ENCODE peak calls at places on chromosomes 13 and 19, in five cellular contexts. T, S, H, C and N are unnamed samples.
A peak's percentile ranks its signal among the peaks of the same experiment; 100 is the strongest.

GRCh38 chr19:6271251-6271650 is 8.5 kb downstream of the MLLT1 start:
- DNase-seq in T (peak; percentile 59), S (peak; percentile 67), H (no peak), C (peak; percentile 81), N (no peak)

GRCh38 chr13:30845297-30846214 is 60.5 kb upstream of the MEDAG start:
- DNase-seq in T (no peak), S (no peak), H (no peak), C (no peak), N (no peak)

GRCh38 chr19:44908074-44908835 is 2.7 kb downstream of the APOE start:
- DNase-seq in T (no peak), S (no peak), H (no peak), C (no peak), N (no peak)

GRCh38 chr13:58318495-58319167 is 687.1 kb downstream of the PCDH17 start:
- DNase-seq in T (no peak), S (no peak), H (no peak), C (no peak), N (no peak)

GRCh38 chr19:30784850-30785459 is 412.8 kb downstream of the ZNF536 start:
- DNase-seq in T (peak; percentile 63), S (peak; percentile 54), H (peak; percentile 61), C (peak; percentile 65), N (peak; percentile 49)

GRCh38 chr13:51148952-51149573 is 38.0 kb upstream of the C13orf42 start:
- DNase-seq in T (no peak), S (peak; percentile 75), H (no peak), C (peak; percentile 66), N (no peak)

GRCh38 chr19:49696865-49697264 is 5.9 kb downstream of the CPT1C start:
- DNase-seq in T (no peak), S (no peak), H (no peak), C (no peak), N (no peak)

GRCh38 chr13:46041335-46041934 is 11.1 kb downstream of the ZC3H13 start:
- DNase-seq in T (no peak), S (peak; percentile 70), H (no peak), C (no peak), N (peak; percentile 7)

GRCh38 chr13:74000906-74001305 is 133.3 kb downstream of the KLF12 start:
- DNase-seq in T (no peak), S (no peak), H (no peak), C (no peak), N (no peak)

GRCh38 chr13:21944610-21945009 is 273.7 kb downstream of the FGF9 start:
- DNase-seq in T (no peak), S (no peak), H (no peak), C (no peak), N (no peak)

GRCh38 chr19:55305491-55305890 is 19.6 kb downstream of the TMEM150B start:
- DNase-seq in T (peak; percentile 50), S (peak; percentile 50), H (peak; percentile 70), C (no peak), N (peak; percentile 14)

GRCh38 chr19:33271246-33272021 is 30.9 kb downstream of the CEBPA start:
- DNase-seq in T (no peak), S (no peak), H (no peak), C (no peak), N (no peak)

GRCh38 chr13:59679239-59679638 is 484.5 kb downstream of the DIAPH3 start:
- DNase-seq in T (no peak), S (no peak), H (no peak), C (no peak), N (no peak)

GRCh38 chr19:15466851-15467733 is 2.7 kb upstream of the RASAL3 start:
- DNase-seq in T (no peak), S (peak; percentile 33), H (no peak), C (no peak), N (peak; percentile 88)

GRCh38 chr19:15144046-15144646 is 36.9 kb downstream of the SYDE1 start:
- DNase-seq in T (no peak), S (peak; percentile 26), H (no peak), C (no peak), N (peak; percentile 27)

GRCh38 chr13:111241006-111241755 is 79.3 kb upstream of the TEX29 start:
- DNase-seq in T (no peak), S (no peak), H (no peak), C (no peak), N (no peak)

GRCh38 chr13:40208517-40208916 is 457.9 kb downstream of the FOXO1 start:
- DNase-seq in T (no peak), S (no peak), H (no peak), C (no peak), N (no peak)

GRCh38 chr13:21676611-21677021 is 5.7 kb downstream of the FGF9 start:
- DNase-seq in T (no peak), S (no peak), H (no peak), C (peak; percentile 30), N (no peak)

GRCh38 chr19:708154-709141 is at the start of gene PALM:
- DNase-seq in T (peak; percentile 76), S (no peak), H (no peak), C (peak; percentile 19), N (peak; percentile 32)

GRCh38 chr13:83995930-83996329 is 113.7 kb upstream of the SLITRK1 start:
- DNase-seq in T (no peak), S (no peak), H (peak; percentile 27), C (no peak), N (no peak)

GRCh38 chr19:33176670-33177416 is 17.3 kb upstream of the LRP3 start:
- DNase-seq in T (peak; percentile 99), S (peak; percentile 98), H (peak; percentile 97), C (peak; percentile 98), N (peak; percentile 100)

GRCh38 chr13:113157206-113157928 is 1.1 kb upstream of the PROZ start:
- DNase-seq in T (no peak), S (no peak), H (no peak), C (no peak), N (no peak)

GRCh38 chr13:33867472-33867871 is 49.5 kb downstream of the RFC3 start:
- DNase-seq in T (no peak), S (no peak), H (no peak), C (no peak), N (no peak)

GRCh38 chr13:50225188-50226155 is 210.2 kb downstream of the KCNRG start:
- DNase-seq in T (no peak), S (no peak), H (no peak), C (no peak), N (no peak)

GRCh38 chr13:22102237-22102636 is 431.4 kb downstream of the FGF9 start:
- DNase-seq in T (no peak), S (peak; percentile 20), H (no peak), C (no peak), N (peak; percentile 39)

GRCh38 chr13:66353664-66354063 is 876.5 kb downstream of the PCDH9 start:
- DNase-seq in T (no peak), S (no peak), H (no peak), C (no peak), N (no peak)

GRCh38 chr19:33226550-33227241 is 1.0 kb upstream of the SLC7A10 start:
- DNase-seq in T (no peak), S (peak; percentile 33), H (peak; percentile 52), C (peak; percentile 11), N (no peak)

GRCh38 chr19:1717200-1717969 is 35.9 kb upstream of the ONECUT3 start:
- DNase-seq in T (no peak), S (no peak), H (no peak), C (no peak), N (no peak)
- H3K27me3 ChIP-seq in T (no peaks in the 10 kb centered on the region), S (peaks cover 45% of the 10 kb centered on the region), H (peaks cover 71% of the 10 kb centered on the region), C (peaks cover 5% of the 10 kb centered on the region), N (peaks cover 3% of the 10 kb centered on the region)

GRCh38 chr19:13717194-13717643 is 47.1 kb upstream of the MRI1 start:
- DNase-seq in T (no peak), S (no peak), H (no peak), C (no peak), N (peak; percentile 57)

GRCh38 chr19:13707901-13708300 is 56.4 kb upstream of the MRI1 start:
- DNase-seq in T (no peak), S (no peak), H (no peak), C (peak; percentile 10), N (peak; percentile 54)

GRCh38 chr19:13718733-13719132 is 45.6 kb upstream of the MRI1 start:
- DNase-seq in T (no peak), S (peak; percentile 87), H (no peak), C (peak; percentile 48), N (peak; percentile 91)

DNA sequence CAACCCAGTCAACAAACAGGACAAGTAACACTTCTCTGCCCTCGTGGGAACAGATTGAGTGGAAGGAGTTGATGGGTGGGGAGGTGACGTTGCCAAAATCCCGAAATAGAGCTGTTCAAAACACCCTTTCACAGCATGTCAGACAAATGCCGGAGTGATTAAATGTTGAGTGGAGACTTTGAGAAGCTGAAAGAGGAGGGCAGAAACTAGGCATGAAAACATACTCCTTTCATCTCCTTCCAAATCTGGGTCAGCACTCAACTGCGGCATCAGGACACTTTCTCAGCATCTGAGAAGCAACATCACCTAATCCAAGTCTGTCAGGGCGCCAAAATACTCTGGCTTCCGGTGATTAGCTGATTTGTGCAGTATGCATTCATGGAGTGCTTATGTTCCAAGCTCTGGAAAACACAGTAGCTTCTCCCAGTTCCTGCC is 51.5 kb upstream of the MRI1 start:
- DNase-seq in T (no peak), S (no peak), H (no peak), C (no peak), N (peak; percentile 83)
- H3K27me3 ChIP-seq in T (no peaks in the 10 kb centered on the region), S (no peaks in the 10 kb centered on the region), H (peaks cover 4% of the 10 kb centered on the region), C (no peaks in the 10 kb centered on the region), N (no peaks in the 10 kb centered on the region)

GRCh38 chr19:18007605-18007938 is 398 bp upstream of the ARRDC2 start:
- DNase-seq in T (no peak), S (no peak), H (no peak), C (no peak), N (no peak)

GRCh38 chr19:18008814-18009213 is 844 bp downstream of the ARRDC2 start:
- DNase-seq in T (no peak), S (no peak), H (peak; percentile 70), C (no peak), N (no peak)

GRCh38 chr19:18009412-18010066 is 1.6 kb downstream of the ARRDC2 start:
- DNase-seq in T (no peak), S (peak; percentile 72), H (peak; percentile 66), C (no peak), N (no peak)

GRCh38 chr19:18006895-18007604 is 920 bp upstream of the ARRDC2 start:
- DNase-seq in T (peak; percentile 86), S (peak; percentile 86), H (peak; percentile 93), C (peak; percentile 84), N (peak; percentile 71)

GRCh38 chr19:18007939-18008673 is at the start of gene ARRDC2:
- DNase-seq in T (peak; percentile 87), S (peak; percentile 96), H (peak; percentile 97), C (peak; percentile 90), N (peak; percentile 86)
- H3K27me3 ChIP-seq in T (no peaks in the 10 kb centered on the region), S (no peaks in the 10 kb centered on the region), H (peaks cover 3% of the 10 kb centered on the region), C (no peaks in the 10 kb centered on the region), N (no peaks in the 10 kb centered on the region)

DNA sequence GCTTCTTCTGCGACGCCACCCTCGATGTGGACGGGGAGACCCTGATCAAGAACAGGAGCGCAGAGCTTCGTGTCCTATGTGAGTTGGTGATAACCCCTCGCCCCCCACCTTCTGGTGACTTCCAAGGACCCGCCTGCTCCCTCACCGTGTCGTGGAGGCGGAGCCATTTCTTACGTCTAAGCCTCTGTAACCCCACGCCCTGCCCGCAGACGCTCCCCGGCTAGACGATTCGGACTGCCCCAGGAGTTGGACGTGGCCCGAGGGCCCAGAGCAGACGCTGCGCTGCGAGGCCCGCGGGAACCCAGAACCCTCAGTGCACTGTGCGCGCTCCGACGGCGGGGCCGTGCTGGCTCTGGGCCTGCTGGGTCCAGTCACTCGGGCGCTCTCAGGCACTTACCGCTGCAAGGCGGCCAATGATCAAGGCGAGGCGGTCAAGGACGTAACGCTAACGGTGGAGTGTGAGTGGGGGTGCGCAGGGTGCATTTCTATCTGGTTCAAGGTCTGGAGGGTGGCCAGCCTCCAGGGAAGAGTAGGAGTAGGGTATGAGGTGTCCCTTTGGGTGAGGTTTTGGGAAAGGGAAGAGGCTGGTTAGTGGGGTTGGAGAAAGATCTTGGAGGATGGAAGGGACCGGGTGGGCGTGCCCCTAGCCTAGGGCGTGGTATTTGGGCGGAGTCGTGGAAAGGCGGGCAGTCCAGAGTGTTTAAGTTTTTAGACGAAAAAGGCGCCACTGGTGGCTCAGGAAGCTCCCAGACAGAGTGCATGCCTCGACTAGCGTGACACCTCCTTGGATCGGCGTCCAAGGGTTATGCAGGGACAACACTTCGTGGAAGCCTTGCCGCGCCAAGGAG is 3.3 kb downstream of the ICAM5 start:
- DNase-seq in T (no peak), S (peak; percentile 29), H (peak; percentile 53), C (peak; percentile 54), N (no peak)
- H3K27me3 ChIP-seq in T (peaks cover 6% of the 10 kb centered on the region), S (no peaks in the 10 kb centered on the region), H (peaks cover 97% of the 10 kb centered on the region), C (peaks cover 49% of the 10 kb centered on the region), N (peaks cover 73% of the 10 kb centered on the region)